ENCODE peak calls at places on chromosomes 3 and 15, in eight cellular contexts. One of them, this sample, is unnamed.

GRCh38 chr15:63135281-63135680 is 13.6 kb downstream of the LACTB start:
- DNase-seq in upper lobe of right lung: no peak
- DNase-seq in hepatocyte: no peak
- DNase-seq in fibroblast of lung: peak
- DNase-seq in tibial artery: no peak
- DNase-seq in B cell: no peak
- DNase-seq in nephron progenitor cell: no peak
- DNase-seq in retinal pigment epithelial cell: no peak
- DNase-seq in this sample: no peak

GRCh38 chr3:72093270-72093669 is 308.3 kb upstream of the PROK2 start:
- DNase-seq in upper lobe of right lung: no peak
- DNase-seq in hepatocyte: no peak
- DNase-seq in fibroblast of lung: no peak
- DNase-seq in tibial artery: no peak
- DNase-seq in B cell: peak
- DNase-seq in nephron progenitor cell: no peak
- DNase-seq in retinal pigment epithelial cell: no peak
- DNase-seq in this sample: no peak

GRCh38 chr3:194986208-194987043 is 284.5 kb downstream of the XXYLT1 start:
- DNase-seq in upper lobe of right lung: no peak
- DNase-seq in hepatocyte: no peak
- DNase-seq in fibroblast of lung: peak
- DNase-seq in tibial artery: no peak
- DNase-seq in B cell: no peak
- DNase-seq in nephron progenitor cell: no peak
- DNase-seq in retinal pigment epithelial cell: no peak
- DNase-seq in this sample: no peak

GRCh38 chr15:32970847-32971246 is 223.7 kb downstream of the FMN1 start:
- DNase-seq in upper lobe of right lung: peak
- DNase-seq in hepatocyte: no peak
- DNase-seq in fibroblast of lung: no peak
- DNase-seq in tibial artery: no peak
- DNase-seq in B cell: no peak
- DNase-seq in nephron progenitor cell: no peak
- DNase-seq in retinal pigment epithelial cell: no peak
- DNase-seq in this sample: no peak

GRCh38 chr15:47551079-47551478 is 166.2 kb upstream of the SEMA6D start:
- DNase-seq in upper lobe of right lung: no peak
- DNase-seq in hepatocyte: no peak
- DNase-seq in fibroblast of lung: no peak
- DNase-seq in tibial artery: no peak
- DNase-seq in B cell: no peak
- DNase-seq in nephron progenitor cell: peak
- DNase-seq in retinal pigment epithelial cell: no peak
- DNase-seq in this sample: peak

GRCh38 chr15:73873889-73874511 is 636 bp downstream of the TBC1D21 start:
- DNase-seq in upper lobe of right lung: no peak
- DNase-seq in hepatocyte: peak
- DNase-seq in fibroblast of lung: peak
- DNase-seq in tibial artery: no peak
- DNase-seq in B cell: peak
- DNase-seq in nephron progenitor cell: peak
- DNase-seq in retinal pigment epithelial cell: peak
- DNase-seq in this sample: peak

GRCh38 chr3:124951511-124952390 is 17.2 kb upstream of the MUC13 start:
- DNase-seq in upper lobe of right lung: no peak
- DNase-seq in hepatocyte: peak
- DNase-seq in fibroblast of lung: peak
- DNase-seq in tibial artery: no peak
- DNase-seq in B cell: no peak
- DNase-seq in nephron progenitor cell: no peak
- DNase-seq in retinal pigment epithelial cell: no peak
- DNase-seq in this sample: peak

GRCh38 chr3:150421799-150422548 is 13.9 kb downstream of the TSC22D2 start:
- DNase-seq in upper lobe of right lung: no peak
- DNase-seq in hepatocyte: no peak
- DNase-seq in fibroblast of lung: peak
- DNase-seq in tibial artery: no peak
- DNase-seq in B cell: no peak
- DNase-seq in nephron progenitor cell: no peak
- DNase-seq in retinal pigment epithelial cell: no peak
- DNase-seq in this sample: no peak

GRCh38 chr3:11546657-11547302 is 96.9 kb downstream of the VGLL4 start:
- DNase-seq in upper lobe of right lung: no peak
- DNase-seq in hepatocyte: no peak
- DNase-seq in fibroblast of lung: no peak
- DNase-seq in tibial artery: peak
- DNase-seq in B cell: no peak
- DNase-seq in nephron progenitor cell: no peak
- DNase-seq in retinal pigment epithelial cell: no peak
- DNase-seq in this sample: no peak

GRCh38 chr3:43759297-43759782 is 68.6 kb downstream of the ABHD5 start:
- DNase-seq in upper lobe of right lung: no peak
- DNase-seq in hepatocyte: no peak
- DNase-seq in fibroblast of lung: peak
- DNase-seq in tibial artery: no peak
- DNase-seq in B cell: no peak
- DNase-seq in nephron progenitor cell: peak
- DNase-seq in retinal pigment epithelial cell: no peak
- DNase-seq in this sample: no peak

GRCh38 chr3:53045784-53046170 is at the start of gene SFMBT1:
- DNase-seq in upper lobe of right lung: peak
- DNase-seq in hepatocyte: peak
- DNase-seq in fibroblast of lung: peak
- DNase-seq in tibial artery: peak
- DNase-seq in B cell: peak
- DNase-seq in nephron progenitor cell: peak
- DNase-seq in retinal pigment epithelial cell: no peak
- DNase-seq in this sample: peak

GRCh38 chr15:83581381-83581780 is 72.5 kb upstream of the ADAMTSL3 start:
- DNase-seq in upper lobe of right lung: no peak
- DNase-seq in hepatocyte: no peak
- DNase-seq in fibroblast of lung: peak
- DNase-seq in tibial artery: no peak
- DNase-seq in B cell: no peak
- DNase-seq in nephron progenitor cell: no peak
- DNase-seq in retinal pigment epithelial cell: no peak
- DNase-seq in this sample: no peak

GRCh38 chr15:43433661-43434303 is 59.2 kb downstream of the TP53BP1 start:
- DNase-seq in upper lobe of right lung: no peak
- DNase-seq in hepatocyte: no peak
- DNase-seq in fibroblast of lung: peak
- DNase-seq in tibial artery: no peak
- DNase-seq in B cell: no peak
- DNase-seq in nephron progenitor cell: no peak
- DNase-seq in retinal pigment epithelial cell: no peak
- DNase-seq in this sample: no peak

GRCh38 chr3:108513961-108514360 is 3.6 kb upstream of the MYH15 start:
- DNase-seq in upper lobe of right lung: no peak
- DNase-seq in hepatocyte: no peak
- DNase-seq in fibroblast of lung: peak
- DNase-seq in tibial artery: no peak
- DNase-seq in B cell: no peak
- DNase-seq in nephron progenitor cell: no peak
- DNase-seq in retinal pigment epithelial cell: no peak
- DNase-seq in this sample: no peak

GRCh38 chr3:40616420-40616819 is 91.7 kb downstream of the ZNF621 start:
- DNase-seq in upper lobe of right lung: no peak
- DNase-seq in hepatocyte: no peak
- DNase-seq in fibroblast of lung: no peak
- DNase-seq in tibial artery: no peak
- DNase-seq in B cell: no peak
- DNase-seq in nephron progenitor cell: no peak
- DNase-seq in retinal pigment epithelial cell: no peak
- DNase-seq in this sample: no peak

GRCh38 chr3:59684766-59685165 is 634.9 kb upstream of the CFAP20DC start:
- DNase-seq in upper lobe of right lung: no peak
- DNase-seq in hepatocyte: no peak
- DNase-seq in fibroblast of lung: no peak
- DNase-seq in tibial artery: no peak
- DNase-seq in B cell: no peak
- DNase-seq in nephron progenitor cell: no peak
- DNase-seq in retinal pigment epithelial cell: peak
- DNase-seq in this sample: no peak

GRCh38 chr15:99979371-99979770 is 246.1 kb upstream of the LYSMD4 start:
- DNase-seq in upper lobe of right lung: no peak
- DNase-seq in hepatocyte: no peak
- DNase-seq in fibroblast of lung: no peak
- DNase-seq in tibial artery: no peak
- DNase-seq in B cell: no peak
- DNase-seq in nephron progenitor cell: no peak
- DNase-seq in retinal pigment epithelial cell: no peak
- DNase-seq in this sample: no peak

GRCh38 chr15:82176528-82176927 is 86.0 kb downstream of the EFL1 start:
- DNase-seq in upper lobe of right lung: no peak
- DNase-seq in hepatocyte: no peak
- DNase-seq in fibroblast of lung: no peak
- DNase-seq in tibial artery: no peak
- DNase-seq in B cell: no peak
- DNase-seq in nephron progenitor cell: no peak
- DNase-seq in retinal pigment epithelial cell: no peak
- DNase-seq in this sample: no peak
- TF ChIP-seq CTCF in upper lobe of right lung: no peak
- TF ChIP-seq CTCF in hepatocyte: no peak
- TF ChIP-seq CTCF in fibroblast of lung: no peak
- TF ChIP-seq CTCF in tibial artery: no peak
- TF ChIP-seq CTCF in B cell: no peak
- TF ChIP-seq CTCF in nephron progenitor cell: no peak
- TF ChIP-seq CTCF in retinal pigment epithelial cell: no peak
- TF ChIP-seq CTCF in this sample: peak

DNA sequence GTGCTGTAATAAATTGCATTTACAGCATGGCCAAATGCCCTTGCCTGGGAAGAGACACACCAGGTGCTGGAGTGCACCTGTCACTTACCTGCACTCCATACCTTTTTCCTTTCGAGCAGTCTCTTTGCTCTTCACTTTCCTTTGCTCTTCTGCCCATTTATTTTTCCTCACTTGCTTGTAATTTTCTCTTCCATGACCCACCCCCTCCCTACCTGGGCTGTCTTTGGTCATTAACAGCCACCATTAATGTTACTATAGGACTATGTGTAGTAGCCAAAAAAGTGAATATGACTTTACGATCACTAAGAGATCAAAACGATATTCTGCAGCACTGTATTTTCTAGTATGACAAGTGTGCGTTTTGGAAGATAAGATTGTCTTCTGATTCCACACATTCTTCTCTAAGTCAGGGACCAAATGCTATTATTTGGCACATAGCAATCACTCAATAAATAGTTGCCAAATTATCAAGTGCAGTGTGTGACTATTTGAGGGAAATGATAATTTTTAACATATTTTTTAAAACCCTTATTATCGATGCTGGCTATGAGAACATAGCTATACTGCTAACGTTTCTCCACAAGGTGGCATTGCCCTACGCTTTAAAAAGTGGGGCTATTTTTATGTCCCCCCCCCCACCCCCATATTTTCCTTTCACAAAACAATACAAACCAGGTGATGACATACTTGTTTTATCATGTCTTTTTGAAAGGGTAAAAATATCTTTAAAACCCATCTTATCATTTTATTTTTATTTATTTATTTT is 114.4 kb downstream of the GHSR start:
- DNase-seq in upper lobe of right lung: no peak
- DNase-seq in hepatocyte: no peak
- DNase-seq in fibroblast of lung: no peak
- DNase-seq in tibial artery: no peak
- DNase-seq in B cell: no peak
- DNase-seq in nephron progenitor cell: no peak
- DNase-seq in retinal pigment epithelial cell: no peak
- DNase-seq in this sample: no peak
- TF ChIP-seq CTCF in upper lobe of right lung: no peak
- TF ChIP-seq CTCF in hepatocyte: peak
- TF ChIP-seq CTCF in fibroblast of lung: no peak
- TF ChIP-seq CTCF in tibial artery: no peak
- TF ChIP-seq CTCF in B cell: no peak
- TF ChIP-seq CTCF in nephron progenitor cell: no peak
- TF ChIP-seq CTCF in retinal pigment epithelial cell: peak
- TF ChIP-seq CTCF in this sample: peak

DNA sequence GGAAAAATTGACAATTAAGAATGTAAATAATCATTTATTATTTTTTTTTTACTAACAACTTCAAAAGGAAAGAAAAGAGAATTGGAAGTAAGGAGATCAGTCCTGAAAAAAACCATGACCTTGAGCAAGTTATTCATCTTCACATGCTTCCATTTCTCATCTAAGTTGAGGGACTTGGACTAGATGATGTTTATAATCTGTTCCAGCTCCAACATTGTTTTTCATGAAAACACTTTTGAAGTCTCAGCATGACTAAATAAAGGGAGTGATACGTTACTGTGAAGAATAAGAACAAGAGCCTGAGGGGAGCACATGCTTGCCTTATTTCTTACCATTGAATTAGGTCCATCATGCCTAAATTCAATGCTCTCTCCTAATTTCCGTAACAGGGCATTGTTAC is 95.7 kb downstream of the STRIT1 start:
- DNase-seq in upper lobe of right lung: no peak
- DNase-seq in hepatocyte: no peak
- DNase-seq in fibroblast of lung: no peak
- DNase-seq in tibial artery: no peak
- DNase-seq in B cell: no peak
- DNase-seq in nephron progenitor cell: no peak
- DNase-seq in retinal pigment epithelial cell: no peak
- DNase-seq in this sample: no peak
- TF ChIP-seq CTCF in upper lobe of right lung: no peak
- TF ChIP-seq CTCF in hepatocyte: no peak
- TF ChIP-seq CTCF in fibroblast of lung: no peak
- TF ChIP-seq CTCF in tibial artery: no peak
- TF ChIP-seq CTCF in B cell: no peak
- TF ChIP-seq CTCF in nephron progenitor cell: no peak
- TF ChIP-seq CTCF in retinal pigment epithelial cell: no peak
- TF ChIP-seq CTCF in this sample: no peak

GRCh38 chr15:67905628-67906027 is 65.8 kb upstream of the RNU6-1 start:
- DNase-seq in upper lobe of right lung: no peak
- DNase-seq in hepatocyte: no peak
- DNase-seq in fibroblast of lung: no peak
- DNase-seq in tibial artery: no peak
- DNase-seq in B cell: no peak
- DNase-seq in nephron progenitor cell: no peak
- DNase-seq in retinal pigment epithelial cell: no peak
- DNase-seq in this sample: no peak

GRCh38 chr15:67903708-67904107 is 63.9 kb upstream of the RNU6-1 start:
- DNase-seq in upper lobe of right lung: no peak
- DNase-seq in hepatocyte: no peak
- DNase-seq in fibroblast of lung: no peak
- DNase-seq in tibial artery: no peak
- DNase-seq in B cell: no peak
- DNase-seq in nephron progenitor cell: no peak
- DNase-seq in retinal pigment epithelial cell: no peak
- DNase-seq in this sample: no peak

GRCh38 chr15:67907175-67907723 is 67.4 kb upstream of the RNU6-1 start:
- DNase-seq in upper lobe of right lung: no peak
- DNase-seq in hepatocyte: no peak
- DNase-seq in fibroblast of lung: no peak
- DNase-seq in tibial artery: no peak
- DNase-seq in B cell: no peak
- DNase-seq in nephron progenitor cell: no peak
- DNase-seq in retinal pigment epithelial cell: no peak
- DNase-seq in this sample: no peak

GRCh38 chr15:67908756-67909155 is 68.9 kb upstream of the RNU6-1 start:
- DNase-seq in upper lobe of right lung: no peak
- DNase-seq in hepatocyte: no peak
- DNase-seq in fibroblast of lung: no peak
- DNase-seq in tibial artery: no peak
- DNase-seq in B cell: no peak
- DNase-seq in nephron progenitor cell: no peak
- DNase-seq in retinal pigment epithelial cell: no peak
- DNase-seq in this sample: no peak

GRCh38 chr15:67906382-67906781 is 66.5 kb upstream of the RNU6-1 start:
- DNase-seq in upper lobe of right lung: no peak
- DNase-seq in hepatocyte: no peak
- DNase-seq in fibroblast of lung: no peak
- DNase-seq in tibial artery: no peak
- DNase-seq in B cell: no peak
- DNase-seq in nephron progenitor cell: no peak
- DNase-seq in retinal pigment epithelial cell: no peak
- DNase-seq in this sample: no peak
- TF ChIP-seq CTCF in upper lobe of right lung: peak
- TF ChIP-seq CTCF in hepatocyte: no peak
- TF ChIP-seq CTCF in fibroblast of lung: no peak
- TF ChIP-seq CTCF in tibial artery: no peak
- TF ChIP-seq CTCF in B cell: no peak
- TF ChIP-seq CTCF in nephron progenitor cell: no peak
- TF ChIP-seq CTCF in retinal pigment epithelial cell: peak
- TF ChIP-seq CTCF in this sample: peak

This sample was measured in BE2C.